ENCODE peak calls at places on chromosomes 3 and 15, in seven cellular contexts. N is neuronal stem cell, S is mesendoderm, H is H9, V is IMR-90, P is trophoblast cell, E is H1. F is an unnamed sample.

GRCh38 chr15:40471778-40472130 is 970 bp downstream of the CHST14 start:
- DNase-seq in V (peak), N (no peak), E (no peak), P (peak), S (peak), H (peak), F (no peak)

GRCh38 chr3:178304758-178305157 is 231.5 kb upstream of the KCNMB2 start:
- DNase-seq in H (no peak), V (peak), P (peak), N (no peak), E (no peak), S (no peak), F (peak)

GRCh38 chr3:196966526-196967401 is 1.9 kb downstream of the PIGZ start:
- DNase-seq in V (no peak), S (peak), E (peak), N (no peak), P (no peak), H (no peak), F (no peak)

GRCh38 chr3:18770800-18771199 is 345.7 kb upstream of the SATB1 start:
- DNase-seq in V (no peak), S (no peak), E (no peak), H (no peak), P (no peak), N (no peak), F (no peak)

GRCh38 chr3:177615015-177615414 is 417.7 kb upstream of the TBL1XR1 start:
- DNase-seq in S (no peak), P (peak), V (peak), E (no peak), H (no peak), N (no peak), F (peak)

GRCh38 chr3:150751781-150752263 is 11.1 kb downstream of the SIAH2 start:
- DNase-seq in P (peak), V (no peak), N (no peak), S (no peak), H (no peak), E (no peak), F (no peak)

GRCh38 chr3:178140491-178140890 is 395.7 kb upstream of the KCNMB2 start:
- DNase-seq in H (no peak), V (peak), P (no peak), S (no peak), E (no peak), N (no peak), F (peak)

GRCh38 chr3:57852896-57853295 is 96.8 kb downstream of the SLMAP start:
- DNase-seq in P (peak), H (no peak), E (no peak), S (peak), N (no peak), V (peak), F (peak)

GRCh38 chr15:48424076-48424475 is 92.8 kb downstream of the DUT start:
- DNase-seq in V (peak), E (no peak), S (peak), N (no peak), H (no peak), P (peak), F (peak)

GRCh38 chr3:66675383-66675782 is 174.6 kb upstream of the LRIG1 start:
- DNase-seq in E (no peak), V (peak), P (peak), N (no peak), H (no peak), S (no peak), F (peak)

GRCh38 chr3:42095540-42095939 is 4.4 kb downstream of the TRAK1 start:
- DNase-seq in S (no peak), N (no peak), V (no peak), H (no peak), P (no peak), E (no peak), F (no peak)
- H4K8ac ChIP-seq in S (no peak), N (no peak), V (no peak), H (no peak), P (no peak), E (no peak), F (no peak)

DNA sequence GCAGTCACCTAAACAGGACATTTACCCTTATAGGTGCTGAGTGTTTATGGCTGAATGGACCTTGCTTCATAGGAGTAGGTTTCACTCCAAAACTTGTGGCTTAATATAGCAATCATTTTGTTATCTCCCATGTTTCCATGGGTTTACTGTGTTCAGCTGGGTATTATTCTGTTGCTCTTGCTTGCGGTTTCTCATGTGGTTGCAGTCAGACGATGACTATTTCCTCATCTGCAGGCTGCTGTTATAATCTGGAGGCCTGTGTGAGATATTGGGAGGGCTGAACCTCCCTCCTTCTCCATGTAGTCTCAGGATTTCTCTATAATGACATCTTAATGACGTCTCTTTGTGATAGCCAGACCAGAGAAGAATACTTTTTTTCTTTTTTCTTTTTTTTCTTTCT is 98.1 kb downstream of the ZPLD1 start:
- DNase-seq in N (no peak), P (no peak), S (no peak), V (peak), E (no peak), H (no peak), F (peak)
- H4K8ac ChIP-seq in N (no peak), P (no peak), S (no peak), V (no peak), E (no peak), H (no peak), F (no peak)

GRCh38 chr3:161548301-161548700 is 51.7 kb downstream of the OTOL1 start:
- DNase-seq in S (peak), E (no peak), P (peak), N (no peak), V (no peak), H (no peak), F (peak)
- H4K8ac ChIP-seq in S (no peak), E (no peak), P (no peak), N (no peak), V (no peak), H (no peak), F (no peak)

DNA sequence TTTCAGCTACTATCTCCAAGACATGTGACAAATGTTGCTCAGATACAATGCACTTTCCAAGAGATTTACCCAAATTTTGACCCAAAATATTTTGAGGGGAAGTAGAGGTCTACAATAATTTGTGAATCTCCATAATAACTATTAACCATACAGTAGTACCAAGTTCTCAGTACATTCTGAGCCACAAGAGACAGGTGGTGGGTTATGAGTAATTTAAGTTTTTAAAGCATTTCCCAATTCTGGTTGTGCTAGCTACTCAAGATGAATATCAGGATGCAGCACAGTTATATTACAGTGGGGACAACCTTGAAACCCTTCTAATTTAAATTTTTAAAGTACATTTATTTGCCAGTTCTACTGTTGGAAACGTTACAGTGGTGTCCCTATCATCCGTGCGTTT is 92.2 kb upstream of the MITF start:
- DNase-seq in H (no peak), P (no peak), E (no peak), V (no peak), N (no peak), S (no peak), F (no peak)
- H4K8ac ChIP-seq in H (no peak), P (no peak), E (no peak), V (no peak), N (no peak), S (no peak), F (no peak)

GRCh38 chr3:81734742-81735141 is 26.7 kb downstream of the GBE1 start:
- DNase-seq in H (no peak), V (no peak), P (peak), S (no peak), E (no peak), N (no peak), F (no peak)
- H4K8ac ChIP-seq in H (no peak), V (no peak), P (no peak), S (no peak), E (no peak), N (no peak), F (no peak)

DNA sequence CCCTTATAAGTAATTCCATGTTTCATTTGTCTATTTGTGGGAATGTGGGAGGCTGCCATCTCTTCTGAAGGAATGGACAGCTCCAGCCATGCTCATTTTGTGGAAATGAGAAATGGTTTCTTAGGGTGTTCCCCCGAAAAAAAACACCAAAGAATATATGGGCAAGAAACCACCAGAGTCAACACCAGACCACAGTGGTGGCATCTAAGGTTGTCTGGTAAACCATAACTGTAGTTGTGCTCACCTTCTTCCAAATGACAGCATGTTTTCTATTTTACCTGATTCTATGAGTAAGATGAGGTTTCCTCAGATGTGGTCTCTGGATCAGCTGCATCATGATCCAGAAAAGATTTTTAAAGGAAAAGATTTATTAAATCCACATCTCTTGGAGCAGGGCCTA is 217.0 kb upstream of the C2CD4B start:
- DNase-seq in S (no peak), N (no peak), E (no peak), H (no peak), V (no peak), P (no peak), F (no peak)
- H4K8ac ChIP-seq in S (no peak), N (no peak), E (no peak), H (no peak), V (no peak), P (no peak), F (no peak)

GRCh38 chr3:143185401-143185800 is 65.8 kb downstream of the CHST2 start:
- DNase-seq in V (no peak), P (no peak), E (no peak), N (no peak), S (no peak), H (no peak), F (no peak)

GRCh38 chr3:143192193-143192592 is 72.6 kb downstream of the CHST2 start:
- DNase-seq in H (no peak), S (no peak), N (no peak), E (no peak), P (no peak), V (no peak), F (no peak)

GRCh38 chr3:143187132-143187531 is 67.6 kb downstream of the CHST2 start:
- DNase-seq in N (no peak), V (no peak), H (no peak), S (no peak), P (no peak), E (no peak), F (no peak)

GRCh38 chr3:143188881-143189280 is 69.3 kb downstream of the CHST2 start:
- DNase-seq in S (no peak), E (no peak), N (no peak), P (no peak), V (no peak), H (no peak), F (no peak)

DNA sequence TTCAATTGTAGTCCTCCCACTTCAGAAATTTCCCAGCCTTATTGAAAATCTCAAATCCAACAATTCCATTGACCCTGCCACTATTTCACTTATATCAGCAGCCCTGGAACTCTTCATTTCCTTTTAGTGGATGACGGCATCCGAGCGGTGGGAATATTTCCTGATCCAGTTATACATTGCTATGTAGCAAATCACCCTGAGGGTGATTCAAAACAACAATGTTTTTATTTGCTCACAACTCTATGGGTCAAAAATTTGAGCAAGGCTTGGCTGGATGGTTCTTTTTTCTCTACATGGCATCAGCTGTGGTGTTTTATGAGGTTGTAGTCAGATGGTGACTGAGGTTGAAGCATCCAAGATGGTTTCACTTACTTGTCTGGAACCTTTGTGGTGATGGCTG is 70.5 kb downstream of the CHST2 start:
- DNase-seq in E (no peak), V (no peak), S (no peak), P (no peak), N (no peak), H (no peak), F (no peak)
- H4K8ac ChIP-seq in E (no peak), V (no peak), S (no peak), P (no peak), N (no peak), H (no peak), F (no peak)

GRCh38 chr3:115768661-115769060 is 145.4 kb downstream of the GAP43 start:
- DNase-seq in H (no peak), E (no peak), N (no peak), P (no peak), V (no peak), S (no peak), F (no peak)
- H4K8ac ChIP-seq in H (no peak), E (no peak), N (no peak), P (no peak), V (no peak), S (no peak), F (no peak)